ENCODE peak calls at places on chromosomes 6 and 20, in six cellular contexts. M is GM12878, O is HepG2, B is K562, E is GM12891, U is H1. W is an unnamed sample.

GRCh38 chr6:121274896-121275295 is 59.4 kb downstream of the TBC1D32 start:
- DNase-seq in U (no peak), M (no peak), O (no peak), B (no peak), E (no peak), W (no peak)

GRCh38 chr6:138943089-138943625 is 44.9 kb downstream of the REPS1 start:
- DNase-seq in E (no peak), M (no peak), U (no peak), O (no peak), B (no peak), W (no peak)

GRCh38 chr6:30883743-30884520 is at the start of gene DDR1:
- DNase-seq in B (peak; percentile 95), M (no peak), O (peak; percentile 38), E (peak; percentile 77), U (no peak), W (peak; percentile 78)

GRCh38 chr6:160040527-160041264 is 71.8 kb downstream of the IGF2R start:
- DNase-seq in E (no peak), M (no peak), B (no peak), U (no peak), O (no peak), W (no peak)

GRCh38 chr6:83870649-83871048 is 11.2 kb downstream of the CYB5R4 start:
- DNase-seq in U (no peak), E (no peak), M (no peak), B (no peak), O (peak; percentile 16), W (no peak)

GRCh38 chr6:159830481-159831372 is 30.7 kb downstream of the PNLDC1 start:
- DNase-seq in U (no peak), O (no peak), M (no peak), B (no peak), E (no peak), W (no peak)

GRCh38 chr20:50724851-50725721 is 6.3 kb upstream of the PARD6B start:
- DNase-seq in M (no peak), O (peak; percentile 54), B (peak; percentile 80), U (no peak), E (no peak), W (no peak)

GRCh38 chr6:32852844-32853540 is 512 bp downstream of the TAP1 start:
- DNase-seq in O (no peak), M (no peak), U (no peak), E (peak; percentile 32), B (no peak), W (peak; percentile 50)

GRCh38 chr20:44109951-44110361 is 77.0 kb downstream of the JPH2 start:
- DNase-seq in M (no peak), B (peak; percentile 42), E (no peak), O (no peak), U (no peak), W (no peak)

GRCh38 chr20:50710492-50711063 is 19.2 kb upstream of the RIPOR3 start:
- DNase-seq in B (no peak), U (no peak), E (no peak), O (peak; percentile 60), M (no peak), W (no peak)

GRCh38 chr20:59784365-59785117 is 148.9 kb downstream of the SYCP2 start:
- DNase-seq in O (no peak), U (no peak), E (no peak), B (no peak), M (no peak), W (no peak)

GRCh38 chr6:34701199-34701598 is 4.6 kb upstream of the ILRUN start:
- DNase-seq in E (no peak), B (no peak), M (no peak), U (no peak), O (no peak), W (no peak)

GRCh38 chr6:140871911-140872310 is 1260.8 kb upstream of the GJE1 start:
- DNase-seq in O (no peak), U (no peak), B (no peak), E (no peak), M (no peak), W (no peak)

GRCh38 chr6:27669278-27669797 is 196.4 kb upstream of the ZNF184 start:
- DNase-seq in U (no peak), B (no peak), M (no peak), O (no peak), E (no peak), W (no peak)

GRCh38 chr6:6723792-6724318 is 135.3 kb downstream of the LY86 start:
- DNase-seq in M (no peak), U (no peak), E (no peak), B (no peak), O (peak; percentile 24), W (no peak)

GRCh38 chr20:3654326-3655031 is 8.7 kb downstream of the GFRA4 start:
- DNase-seq in O (no peak), E (no peak), U (no peak), B (no peak), M (no peak), W (no peak)

GRCh38 chr20:36214684-36215256 is 21.5 kb upstream of the AAR2 start:
- DNase-seq in M (no peak), O (peak; percentile 54), B (peak; percentile 57), U (no peak), E (peak; percentile 51), W (peak; percentile 37)

GRCh38 chr6:140572129-140572528 is 1197.7 kb upstream of the CITED2 start:
- DNase-seq in B (no peak), U (no peak), E (no peak), O (no peak), M (no peak), W (no peak)

GRCh38 chr6:45415315-45415714 is 37.6 kb upstream of the SUPT3H start:
- DNase-seq in U (no peak), M (no peak), O (no peak), E (no peak), B (no peak), W (no peak)

GRCh38 chr6:83852528-83853177 is 507 bp upstream of the RIPPLY2 start:
- DNase-seq in E (no peak), B (no peak), O (no peak), M (no peak), U (no peak), W (no peak)

GRCh38 chr20:61695741-61696140 is 369.9 kb downstream of the TAF4 start:
- DNase-seq in E (no peak), O (no peak), U (no peak), M (no peak), B (no peak), W (no peak)

GRCh38 chr6:11207199-11207968 is 25.1 kb downstream of the NEDD9 start:
- DNase-seq in B (no peak), E (no peak), O (peak; percentile 98), M (no peak), U (no peak), W (no peak)
- TF ChIP-seq POLR2AphosphoS5 in B (no peak), E (no peak), O (no peak), M (no peak), U (no peak), W (no peak)

DNA sequence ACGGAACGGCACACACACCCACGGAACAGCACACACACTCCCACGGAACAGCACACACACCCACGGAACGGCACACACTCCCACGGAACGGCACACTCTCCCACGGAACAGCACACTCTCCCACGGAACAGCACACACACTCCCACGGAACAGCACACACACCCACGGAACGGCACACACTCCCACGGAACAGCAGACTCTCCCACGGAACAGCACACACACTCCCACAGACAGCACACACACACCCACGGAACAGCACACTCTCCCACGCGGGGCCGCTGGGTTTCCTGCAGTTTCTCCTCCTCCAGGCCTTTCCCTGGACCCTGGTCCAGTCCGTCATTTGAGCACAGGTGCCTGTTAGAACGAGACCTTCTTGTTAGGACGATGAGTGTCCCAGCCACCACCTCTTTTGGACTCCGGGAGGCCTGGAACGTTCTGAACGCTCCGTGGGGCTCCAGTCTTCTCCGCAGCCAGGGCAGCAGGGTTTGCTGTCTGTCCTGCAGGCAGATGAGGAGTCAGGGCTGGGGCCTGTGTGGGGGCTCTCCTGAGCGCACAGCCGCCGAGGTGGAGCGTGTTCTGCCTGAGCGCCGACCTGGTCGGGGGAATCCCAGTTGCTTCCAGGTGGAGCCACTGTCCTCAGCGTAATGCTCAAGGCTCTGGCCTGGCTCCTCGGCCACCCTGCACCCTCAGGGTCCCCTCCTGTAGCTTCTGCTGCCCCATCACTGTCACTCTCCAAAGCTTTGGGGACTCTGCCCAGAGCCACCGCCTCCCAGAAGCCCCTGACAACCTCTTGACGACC is 17.6 kb upstream of the TNFRSF6B start:
- DNase-seq in U (no peak), M (no peak), B (no peak), O (no peak), E (no peak), W (no peak)
- TF ChIP-seq TAF1 in U (no peak), M (no peak), B (no peak), O (no peak), E (no peak), W (no peak)

GRCh38 chr6:134245041-134245440 is 72.9 kb downstream of the SGK1 start:
- DNase-seq in O (no peak), U (no peak), E (no peak), B (no peak), M (no peak), W (no peak)

GRCh38 chr6:134235937-134236751 is 81.8 kb downstream of the SGK1 start:
- DNase-seq in U (no peak), O (no peak), B (no peak), M (peak; percentile 77), E (peak; percentile 19), W (peak; percentile 21)

GRCh38 chr6:134238006-134238405 is 79.9 kb downstream of the SGK1 start:
- DNase-seq in B (no peak), M (no peak), U (no peak), E (no peak), O (no peak), W (no peak)

GRCh38 chr6:134238960-134239795 is 78.7 kb downstream of the SGK1 start:
- DNase-seq in E (no peak), O (no peak), B (no peak), U (no peak), M (no peak), W (no peak)

DNA sequence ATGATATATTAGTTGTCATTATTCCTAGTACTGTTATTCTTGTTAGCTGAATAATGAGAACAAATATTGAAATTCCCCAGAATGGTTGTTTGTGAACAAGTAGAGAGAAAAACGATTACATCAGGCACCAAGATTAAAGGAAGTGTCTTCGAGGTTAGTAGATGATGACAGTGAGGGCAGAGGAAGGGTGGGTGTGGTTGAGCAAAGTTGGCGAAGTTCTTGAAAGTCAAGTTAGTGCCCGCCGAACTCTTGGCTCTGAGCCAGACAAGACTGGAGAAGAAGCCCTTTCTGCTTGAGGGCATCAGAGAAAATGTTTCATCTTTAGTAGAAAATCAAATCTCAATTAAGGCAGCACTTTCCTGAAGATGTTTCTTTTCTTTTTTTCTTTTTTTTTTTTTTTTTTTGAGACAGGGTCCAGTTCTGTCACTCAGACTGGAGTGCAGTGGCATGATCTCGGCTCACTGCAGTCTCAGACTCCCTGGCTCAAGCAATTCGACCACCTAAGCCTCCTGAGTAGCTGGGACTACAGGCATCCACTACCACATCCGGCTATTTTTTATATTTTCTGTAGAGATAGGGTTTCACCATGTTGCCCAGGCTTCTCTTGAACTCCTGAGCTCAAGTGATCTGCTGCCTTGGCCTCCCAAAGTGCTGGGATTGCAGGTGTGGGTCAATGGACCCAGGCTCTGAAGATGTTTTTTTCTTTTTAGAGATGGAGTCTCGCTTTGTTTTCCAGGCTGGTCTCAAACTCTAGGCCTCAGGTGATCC is 77.1 kb downstream of the SGK1 start:
- DNase-seq in O (no peak), U (no peak), E (no peak), M (no peak), B (no peak), W (no peak)
- TF ChIP-seq POLR2A in O (no peak), U (no peak), E (no peak), M (no peak), B (no peak), W (no peak)

GRCh38 chr20:17956099-17956685 is 12.4 kb downstream of the SNX5 start:
- DNase-seq in U (no peak), M (no peak), B (no peak), E (no peak), O (no peak), W (no peak)
- TF ChIP-seq POLR2AphosphoS5 in U (no peak), M (no peak), B (no peak), E (no peak), O (peak; percentile 3), W (no peak)

GRCh38 chr6:110853754-110854477 is 20.7 kb upstream of the AMD1 start:
- DNase-seq in O (no peak), M (no peak), B (no peak), E (no peak), U (no peak), W (no peak)
- TF ChIP-seq TAF1 in O (no peak), M (no peak), B (no peak), E (no peak), U (no peak), W (no peak)